ENCODE peak calls at places on chromosome 3, in ten cellular contexts. One of them, this sample, is unnamed.

GRCh38 chr3:30269751-30270445 is 336.5 kb upstream of the TGFBR2 start:
- DNase-seq in heart right ventricle: no peak
- DNase-seq in fibroblast of mammary gland: no peak
- DNase-seq in NCI-H748 treated with DMSO at 0.1 percent for 48 hours: no peak
- DNase-seq in activated CD4-positive, alpha-beta T cell treated with anti-CD3 and anti-CD28 coated beads, Interleukin-2, amount 50 U/mL, for 4 hours: no peak
- DNase-seq in activated gamma-delta T cell treated with Interleukin-2 at 50 U/mL for 16 hours: no peak
- DNase-seq in bronchial epithelial cell: no peak
- DNase-seq in COR-L47: no peak
- DNase-seq in H9: no peak
- DNase-seq in endothelial cell: no peak
- DNase-seq in this sample: no peak

GRCh38 chr3:190534986-190535385 is 21.1 kb downstream of the IL1RAP start:
- DNase-seq in heart right ventricle: no peak
- DNase-seq in activated CD4-positive, alpha-beta T cell treated with anti-CD3 and anti-CD28 coated beads, Interleukin-2, amount 50 U/mL, for 4 hours: no peak
- DNase-seq in endothelial cell: no peak
- DNase-seq in activated gamma-delta T cell treated with Interleukin-2 at 50 U/mL for 16 hours: no peak
- DNase-seq in fibroblast of mammary gland: peak; percentile 16
- DNase-seq in NCI-H748 treated with DMSO at 0.1 percent for 48 hours: no peak
- DNase-seq in H9: no peak
- DNase-seq in bronchial epithelial cell: peak; percentile 92
- DNase-seq in COR-L47: no peak
- DNase-seq in this sample: no peak

GRCh38 chr3:138620431-138620830 is 11.9 kb downstream of the FAIM start:
- DNase-seq in H9: no peak
- DNase-seq in activated gamma-delta T cell treated with Interleukin-2 at 50 U/mL for 16 hours: no peak
- DNase-seq in fibroblast of mammary gland: peak; percentile 7
- DNase-seq in activated CD4-positive, alpha-beta T cell treated with anti-CD3 and anti-CD28 coated beads, Interleukin-2, amount 50 U/mL, for 4 hours: no peak
- DNase-seq in bronchial epithelial cell: peak; percentile 38
- DNase-seq in heart right ventricle: no peak
- DNase-seq in NCI-H748 treated with DMSO at 0.1 percent for 48 hours: no peak
- DNase-seq in endothelial cell: no peak
- DNase-seq in COR-L47: no peak
- DNase-seq in this sample: no peak

GRCh38 chr3:34568766-34569165 is 770.3 kb downstream of the PDCD6IP start:
- DNase-seq in fibroblast of mammary gland: no peak
- DNase-seq in H9: no peak
- DNase-seq in heart right ventricle: no peak
- DNase-seq in NCI-H748 treated with DMSO at 0.1 percent for 48 hours: no peak
- DNase-seq in activated gamma-delta T cell treated with Interleukin-2 at 50 U/mL for 16 hours: no peak
- DNase-seq in endothelial cell: no peak
- DNase-seq in COR-L47: no peak
- DNase-seq in bronchial epithelial cell: peak; percentile 37
- DNase-seq in activated CD4-positive, alpha-beta T cell treated with anti-CD3 and anti-CD28 coated beads, Interleukin-2, amount 50 U/mL, for 4 hours: no peak
- DNase-seq in this sample: no peak

GRCh38 chr3:49706456-49707112 is 12.9 kb downstream of the AMIGO3 start:
- DNase-seq in fibroblast of mammary gland: no peak
- DNase-seq in COR-L47: no peak
- DNase-seq in endothelial cell: no peak
- DNase-seq in NCI-H748 treated with DMSO at 0.1 percent for 48 hours: no peak
- DNase-seq in heart right ventricle: no peak
- DNase-seq in H9: no peak
- DNase-seq in activated gamma-delta T cell treated with Interleukin-2 at 50 U/mL for 16 hours: no peak
- DNase-seq in activated CD4-positive, alpha-beta T cell treated with anti-CD3 and anti-CD28 coated beads, Interleukin-2, amount 50 U/mL, for 4 hours: no peak
- DNase-seq in bronchial epithelial cell: no peak
- DNase-seq in this sample: no peak

GRCh38 chr3:156474560-156475389 is 80.1 kb downstream of the SSR3 start:
- DNase-seq in fibroblast of mammary gland: no peak
- DNase-seq in bronchial epithelial cell: peak; percentile 15
- DNase-seq in COR-L47: peak; percentile 3
- DNase-seq in heart right ventricle: no peak
- DNase-seq in NCI-H748 treated with DMSO at 0.1 percent for 48 hours: no peak
- DNase-seq in H9: peak; percentile 56
- DNase-seq in activated gamma-delta T cell treated with Interleukin-2 at 50 U/mL for 16 hours: no peak
- DNase-seq in endothelial cell: peak; percentile 49
- DNase-seq in activated CD4-positive, alpha-beta T cell treated with anti-CD3 and anti-CD28 coated beads, Interleukin-2, amount 50 U/mL, for 4 hours: no peak
- DNase-seq in this sample: no peak

GRCh38 chr3:165196577-165197561 is 685 bp upstream of the SLITRK3 start:
- DNase-seq in activated CD4-positive, alpha-beta T cell treated with anti-CD3 and anti-CD28 coated beads, Interleukin-2, amount 50 U/mL, for 4 hours: no peak
- DNase-seq in COR-L47: peak; percentile 53
- DNase-seq in heart right ventricle: no peak
- DNase-seq in activated gamma-delta T cell treated with Interleukin-2 at 50 U/mL for 16 hours: no peak
- DNase-seq in fibroblast of mammary gland: peak; percentile 10
- DNase-seq in bronchial epithelial cell: no peak
- DNase-seq in endothelial cell: peak; percentile 33
- DNase-seq in H9: peak; percentile 38
- DNase-seq in NCI-H748 treated with DMSO at 0.1 percent for 48 hours: peak; percentile 17
- DNase-seq in this sample: no peak

GRCh38 chr3:112376413-112376812 is 43.5 kb downstream of the CD200 start:
- DNase-seq in activated gamma-delta T cell treated with Interleukin-2 at 50 U/mL for 16 hours: no peak
- DNase-seq in NCI-H748 treated with DMSO at 0.1 percent for 48 hours: no peak
- DNase-seq in bronchial epithelial cell: no peak
- DNase-seq in fibroblast of mammary gland: no peak
- DNase-seq in COR-L47: no peak
- DNase-seq in endothelial cell: no peak
- DNase-seq in H9: no peak
- DNase-seq in heart right ventricle: no peak
- DNase-seq in activated CD4-positive, alpha-beta T cell treated with anti-CD3 and anti-CD28 coated beads, Interleukin-2, amount 50 U/mL, for 4 hours: no peak
- DNase-seq in this sample: no peak

GRCh38 chr3:66405701-66406091 is 95.1 kb downstream of the LRIG1 start:
- DNase-seq in activated CD4-positive, alpha-beta T cell treated with anti-CD3 and anti-CD28 coated beads, Interleukin-2, amount 50 U/mL, for 4 hours: no peak
- DNase-seq in COR-L47: no peak
- DNase-seq in NCI-H748 treated with DMSO at 0.1 percent for 48 hours: no peak
- DNase-seq in activated gamma-delta T cell treated with Interleukin-2 at 50 U/mL for 16 hours: no peak
- DNase-seq in endothelial cell: no peak
- DNase-seq in H9: no peak
- DNase-seq in bronchial epithelial cell: peak; percentile 13
- DNase-seq in heart right ventricle: no peak
- DNase-seq in fibroblast of mammary gland: peak; percentile 93
- DNase-seq in this sample: no peak

GRCh38 chr3:36381311-36381956 is 1.1 kb downstream of the STAC start:
- DNase-seq in heart right ventricle: no peak
- DNase-seq in activated CD4-positive, alpha-beta T cell treated with anti-CD3 and anti-CD28 coated beads, Interleukin-2, amount 50 U/mL, for 4 hours: no peak
- DNase-seq in endothelial cell: no peak
- DNase-seq in H9: peak; percentile 33
- DNase-seq in activated gamma-delta T cell treated with Interleukin-2 at 50 U/mL for 16 hours: no peak
- DNase-seq in NCI-H748 treated with DMSO at 0.1 percent for 48 hours: no peak
- DNase-seq in bronchial epithelial cell: no peak
- DNase-seq in fibroblast of mammary gland: no peak
- DNase-seq in COR-L47: no peak
- DNase-seq in this sample: no peak